ENCODE peak calls at places on chromosomes 7 and 10, in five cellular contexts. A is transverse colon; S is brain microvascular endothelial cell; W is CD8-positive, alpha-beta T cell; F is HFF-Myc. T is an unnamed sample.

GRCh38 chr10:97543025-97543546 is 29.5 kb upstream of the ANKRD2 start:
- DNase-seq in A (peak), S (peak), W (no peak), F (peak), T (peak)

GRCh38 chr7:135939-136338 is 56.4 kb upstream of the FAM20C start:
- DNase-seq in A (no peak), S (no peak), W (no peak), F (no peak), T (no peak)

GRCh38 chr10:128275405-128275804 is 149.2 kb upstream of the MKI67 start:
- DNase-seq in A (no peak), S (no peak), W (no peak), F (no peak), T (no peak)

GRCh38 chr7:81111358-81111757 is 192.5 kb upstream of the SEMA3C start:
- DNase-seq in A (no peak), S (peak), W (no peak), F (peak), T (no peak)

GRCh38 chr7:102107474-102108104 is 179.1 kb upstream of the SH2B2 start:
- DNase-seq in A (no peak), S (no peak), W (no peak), F (no peak), T (no peak)

GRCh38 chr10:110883924-110884323 is 12.2 kb downstream of the PDCD4 start:
- DNase-seq in A (no peak), S (peak), W (no peak), F (no peak), T (no peak)

GRCh38 chr10:61921143-61921542 is 19.6 kb downstream of the ARID5B start:
- DNase-seq in A (no peak), S (no peak), W (no peak), F (no peak), T (no peak)

GRCh38 chr10:127003032-127003685 is 97.9 kb downstream of the DOCK1 start:
- DNase-seq in A (no peak), S (no peak), W (no peak), F (no peak), T (no peak)

GRCh38 chr10:62993121-62993520 is 140.0 kb upstream of the NRBF2 start:
- DNase-seq in A (no peak), S (no peak), W (no peak), F (no peak), T (no peak)

DNA sequence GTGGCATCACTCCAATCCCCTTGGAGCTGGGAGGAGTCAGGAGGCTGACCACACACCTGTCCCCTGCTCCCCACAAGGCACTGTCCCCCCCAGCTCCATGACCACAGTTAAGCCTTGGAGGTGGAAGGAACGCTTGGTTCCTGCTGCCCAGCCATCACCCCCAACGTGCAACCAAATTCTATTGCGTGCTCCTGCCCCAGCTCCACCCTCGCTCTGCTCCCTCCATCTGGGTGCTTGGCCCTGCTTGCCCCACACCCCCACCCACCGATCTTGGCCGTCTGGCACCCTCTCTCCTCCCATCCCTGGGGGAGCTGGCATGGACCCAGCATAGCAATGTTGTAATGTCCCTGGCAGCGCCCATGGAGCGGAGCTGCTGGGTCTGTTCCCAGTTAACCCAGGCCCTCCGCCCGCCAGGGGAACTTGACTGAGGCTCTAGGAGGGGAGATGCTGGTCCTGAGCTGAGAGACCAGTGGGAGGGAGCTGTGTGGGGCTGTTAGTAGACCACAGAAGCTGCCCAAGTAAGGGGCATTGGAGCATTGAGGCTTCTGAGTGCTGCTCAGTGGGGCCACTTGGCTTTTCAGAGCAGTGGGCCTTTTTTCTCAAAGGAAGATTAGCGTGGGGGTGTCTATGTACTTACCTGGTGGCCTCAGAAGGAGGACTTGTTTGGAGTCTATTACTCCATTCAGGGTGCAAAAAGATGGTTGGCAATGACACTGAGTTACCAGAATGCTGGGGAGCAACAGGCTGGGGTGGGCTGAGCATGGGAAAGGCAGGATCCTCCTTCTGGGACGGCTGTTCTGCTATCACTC is 1.1 kb downstream of the EPHB6 start:
- DNase-seq in A (peak), S (no peak), W (no peak), F (no peak), T (peak)
- H3K4me3 ChIP-seq in A (no peak), S (peak), W (no peak), F (no peak), T (no peak)

GRCh38 chr7:55963584-55964168 is 709 bp upstream of the NIPSNAP2 start:
- DNase-seq in A (no peak), S (no peak), W (no peak), F (no peak), T (no peak)
- H3K4me3 ChIP-seq in A (peak), S (peak), W (peak), F (peak), T (no peak)

GRCh38 chr10:89301721-89302445 is at the start of gene IFIT2:
- DNase-seq in A (peak), S (peak), W (peak), F (no peak), T (peak)

GRCh38 chr10:89306019-89306418 is 4.2 kb downstream of the IFIT2 start:
- DNase-seq in A (no peak), S (no peak), W (no peak), F (no peak), T (no peak)

GRCh38 chr10:89301231-89301630 is 615 bp upstream of the IFIT2 start:
- DNase-seq in A (peak), S (no peak), W (no peak), F (no peak), T (peak)

GRCh38 chr10:89302628-89303027 is 782 bp downstream of the IFIT2 start:
- DNase-seq in A (no peak), S (no peak), W (no peak), F (no peak), T (no peak)

DNA sequence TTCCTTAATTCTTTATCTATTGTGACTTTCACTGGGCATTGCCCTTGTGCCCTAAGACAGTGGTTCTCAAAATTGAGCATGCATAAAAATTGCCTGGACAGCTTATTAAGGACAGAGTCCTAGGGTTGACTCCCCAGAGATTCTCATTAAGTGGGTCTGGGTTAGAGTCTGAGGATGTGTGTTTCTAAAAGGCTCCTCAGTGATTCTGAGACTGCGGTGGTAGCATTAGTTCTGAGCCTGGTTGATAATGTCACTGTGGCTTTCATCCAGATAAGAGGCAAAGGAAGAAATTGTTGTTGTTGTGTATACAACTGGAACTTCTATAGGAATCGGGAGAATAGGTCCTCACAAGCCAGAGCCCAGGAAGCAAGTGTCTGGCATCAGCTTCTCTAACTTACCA is 1.3 kb downstream of the IFIT2 start:
- DNase-seq in A (no peak), S (no peak), W (no peak), F (no peak), T (no peak)
- H3K4me3 ChIP-seq in A (no peak), S (no peak), W (peak), F (no peak), T (no peak)

GRCh38 chr10:34814228-34815173 is 595 bp downstream of the PARD3 start:
- DNase-seq in A (peak), S (no peak), W (no peak), F (no peak), T (peak)

GRCh38 chr10:34813626-34814227 is 1.4 kb downstream of the PARD3 start:
- DNase-seq in A (peak), S (peak), W (no peak), F (no peak), T (peak)

GRCh38 chr10:34817054-34817453 is 2.0 kb upstream of the PARD3 start:
- DNase-seq in A (no peak), S (no peak), W (no peak), F (no peak), T (no peak)

GRCh38 chr10:34816067-34817002 is 1.2 kb upstream of the PARD3 start:
- DNase-seq in A (peak), S (no peak), W (no peak), F (no peak), T (no peak)

GRCh38 chr10:34815174-34816066 is at the start of gene PARD3:
- DNase-seq in A (peak), S (no peak), W (no peak), F (no peak), T (peak)
- H3K4me3 ChIP-seq in A (peak), S (peak), W (no peak), F (peak), T (peak)

GRCh38 chr10:88879754-88880286 is at the start of gene STAMBPL1:
- DNase-seq in A (peak), S (no peak), W (peak), F (no peak), T (peak)
- H3K4me3 ChIP-seq in A (peak), S (peak), W (peak), F (peak), T (peak)

GRCh38 chr10:129952771-129953489 is 11.1 kb downstream of the EBF3 start:
- DNase-seq in A (no peak), S (no peak), W (no peak), F (no peak), T (no peak)
- H3K4me3 ChIP-seq in A (no peak), S (no peak), W (no peak), F (no peak), T (no peak)

GRCh38 chr7:140924019-140924820 is 509 bp downstream of the BRAF start:
- DNase-seq in A (peak), S (peak), W (peak), F (peak), T (peak)

GRCh38 chr7:140920745-140921144 is 4.0 kb downstream of the BRAF start:
- DNase-seq in A (no peak), S (no peak), W (no peak), F (no peak), T (no peak)

GRCh38 chr7:140923358-140924006 is 1.2 kb downstream of the BRAF start:
- DNase-seq in A (no peak), S (peak), W (no peak), F (no peak), T (no peak)

GRCh38 chr7:140924821-140925421 is at the start of gene BRAF:
- DNase-seq in A (peak), S (peak), W (peak), F (peak), T (peak)

GRCh38 chr7:140922741-140923345 is 1.9 kb downstream of the BRAF start:
- DNase-seq in A (no peak), S (no peak), W (no peak), F (no peak), T (no peak)
- H3K4me3 ChIP-seq in A (peak), S (no peak), W (no peak), F (peak), T (no peak)

GRCh38 chr10:94042001-94042813 is 48.5 kb downstream of the PLCE1 start:
- DNase-seq in A (no peak), S (peak), W (no peak), F (peak), T (no peak)
- H3K4me3 ChIP-seq in A (no peak), S (no peak), W (no peak), F (no peak), T (no peak)

DNA sequence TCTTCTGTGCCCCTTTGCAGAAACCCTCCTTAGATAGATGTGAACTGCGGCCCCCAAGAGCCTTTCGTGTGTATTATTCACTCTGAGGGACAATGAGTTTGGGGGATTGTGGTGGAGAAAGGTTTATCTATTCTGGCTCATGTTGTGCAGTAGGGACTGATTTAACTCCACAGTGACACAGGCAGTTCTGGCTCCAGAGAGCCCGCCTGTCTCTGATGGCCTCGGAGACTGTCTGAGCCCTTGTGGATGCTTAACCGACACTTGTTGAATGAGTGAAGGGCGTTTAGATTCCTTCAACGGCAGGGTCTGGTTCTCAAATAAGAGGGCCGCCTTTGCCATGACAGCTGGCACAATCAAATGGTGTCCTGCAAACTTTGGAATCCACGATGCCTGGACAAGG is 5.8 kb downstream of the NPTX2 start:
- DNase-seq in A (no peak), S (no peak), W (no peak), F (no peak), T (no peak)
- H3K4me3 ChIP-seq in A (no peak), S (no peak), W (no peak), F (no peak), T (no peak)

GRCh38 chr10:93063217-93063976 is 2.8 kb downstream of the CYP26C1 start:
- DNase-seq in A (no peak), S (no peak), W (no peak), F (no peak), T (no peak)
- H3K4me3 ChIP-seq in A (no peak), S (no peak), W (no peak), F (peak), T (no peak)